ENCODE peak calls at places on chromosomes 4 and X, in nine cellular contexts. T, R, F, K, Y, C, M, G and P are unnamed samples. For H3K9me3, H3K36me3 and H3K4me1, the result is how much of the 10 kb centered on the place peaks cover.

GRCh38 chr4:154004028-154004427 is 215.1 kb upstream of the SFRP2 start:
- DNase-seq in T (no peak), R (no peak), F (no peak), K (no peak), Y (no peak), C (no peak), M (no peak), G (no peak), P (no peak)

GRCh38 chr4:187929024-187929423 is 66.5 kb upstream of the ZFP42 start:
- DNase-seq in T (no peak), R (no peak), F (no peak), K (peak), Y (no peak), C (no peak), M (no peak), G (no peak), P (no peak)

GRCh38 chrX:149846789-149847188 is 34.2 kb upstream of the MAGEA8 start:
- DNase-seq in T (no peak), R (no peak), F (no peak), K (no peak), Y (no peak), C (no peak), M (no peak), G (no peak), P (no peak)

GRCh38 chr4:23888421-23889319 is 1.2 kb downstream of the PPARGC1A start:
- DNase-seq in T (no peak), R (no peak), F (peak), K (peak), Y (no peak), C (no peak), M (no peak), G (peak), P (no peak)

GRCh38 chrX:109862386-109862910 is 129.4 kb upstream of the ACSL4 start:
- DNase-seq in T (no peak), R (no peak), F (no peak), K (no peak), Y (peak), C (no peak), M (no peak), G (peak), P (no peak)

GRCh38 chr4:9996319-9997110 is 24.8 kb downstream of the SLC2A9 start:
- DNase-seq in T (no peak), R (no peak), F (peak), K (no peak), Y (no peak), C (no peak), M (no peak), G (no peak), P (no peak)

GRCh38 chr4:104064650-104065577 is 345.1 kb upstream of the TACR3 start:
- DNase-seq in T (no peak), R (no peak), F (no peak), K (peak), Y (peak), C (no peak), M (no peak), G (peak), P (no peak)

GRCh38 chr4:146132445-146132844 is 43.1 kb upstream of the LSM6 start:
- DNase-seq in T (no peak), R (no peak), F (no peak), K (no peak), Y (no peak), C (no peak), M (no peak), G (peak), P (no peak)

GRCh38 chr4:6179362-6179761 is 21.0 kb downstream of the JAKMIP1 start:
- DNase-seq in T (peak), R (no peak), F (no peak), K (no peak), Y (no peak), C (no peak), M (no peak), G (no peak), P (no peak)

GRCh38 chr4:184983660-184984356 is 34.5 kb upstream of the HELT start:
- DNase-seq in T (peak), R (peak), F (no peak), K (peak), Y (peak), C (peak), M (peak), G (peak), P (no peak)

GRCh38 chrX:48919947-48920712 is 1.3 kb upstream of the PIM2 start:
- DNase-seq in T (no peak), R (no peak), F (no peak), K (no peak), Y (no peak), C (peak), M (no peak), G (no peak), P (no peak)

GRCh38 chr4:82644731-82645126 is 82.9 kb upstream of the TMEM150C start:
- DNase-seq in T (no peak), R (no peak), F (no peak), K (no peak), Y (no peak), C (no peak), M (no peak), G (no peak), P (no peak)

GRCh38 chrX:94942603-94943002 is 1268.6 kb downstream of the FAM133A start:
- DNase-seq in T (no peak), R (no peak), F (no peak), K (peak), Y (no peak), C (no peak), M (no peak), G (no peak), P (no peak)

GRCh38 chr4:7421356-7422097 is 13.2 kb downstream of the PSAPL1 start:
- DNase-seq in T (no peak), R (peak), F (peak), K (no peak), Y (no peak), C (no peak), M (no peak), G (no peak), P (no peak)

GRCh38 chrX:96685205-96686099 is 810 bp downstream of the DIAPH2 start:
- DNase-seq in T (peak), R (no peak), F (peak), K (peak), Y (peak), C (peak), M (peak), G (peak), P (no peak)

GRCh38 chr4:40232610-40233009 is 35.8 kb downstream of the RHOH start:
- DNase-seq in T (no peak), R (no peak), F (no peak), K (no peak), Y (no peak), C (no peak), M (no peak), G (no peak), P (no peak)

GRCh38 chr4:186137193-186137792 is 32.8 kb downstream of the FAM149A start:
- DNase-seq in T (no peak), R (no peak), F (no peak), K (no peak), Y (no peak), C (no peak), M (no peak), G (no peak), P (no peak)

GRCh38 chrX:30713061-30713525 is 59.9 kb downstream of the GK start:
- DNase-seq in T (peak), R (no peak), F (no peak), K (peak), Y (peak), C (peak), M (peak), G (peak), P (no peak)

GRCh38 chrX:21940356-21940829 is at the start of gene SMS:
- DNase-seq in T (peak), R (peak), F (peak), K (peak), Y (peak), C (peak), M (peak), G (peak), P (no peak)

GRCh38 chr4:25839687-25840086 is 23.1 kb downstream of the SEL1L3 start:
- DNase-seq in T (no peak), R (no peak), F (no peak), K (no peak), Y (no peak), C (no peak), M (no peak), G (no peak), P (no peak)

GRCh38 chrX:17535229-17535628 is 160.2 kb downstream of the NHS start:
- DNase-seq in T (peak), R (no peak), F (no peak), K (peak), Y (no peak), C (peak), M (peak), G (peak), P (no peak)

GRCh38 chr4:103019319-103020124 is at the start of gene SLC9B1:
- DNase-seq in T (peak), R (peak), F (peak), K (no peak), Y (peak), C (peak), M (peak), G (peak), P (peak)

GRCh38 chrX:97401586-97402101 is 517.9 kb downstream of the RPA4 start:
- DNase-seq in T (no peak), R (no peak), F (no peak), K (no peak), Y (no peak), C (no peak), M (no peak), G (no peak), P (no peak)

GRCh38 chrX:9591496-9591895 is 126.6 kb downstream of the TBL1X start:
- DNase-seq in T (no peak), R (no peak), F (no peak), K (no peak), Y (no peak), C (no peak), M (no peak), G (no peak), P (no peak)

GRCh38 chrX:18929775-18930174 is 54.1 kb downstream of the PHKA2 start:
- DNase-seq in T (no peak), R (no peak), F (peak), K (no peak), Y (no peak), C (no peak), M (no peak), G (no peak), P (no peak)

GRCh38 chr4:151541438-151542071 is 132.6 kb downstream of the FHIP1A start:
- DNase-seq in T (no peak), R (no peak), F (no peak), K (peak), Y (peak), C (no peak), M (no peak), G (peak), P (no peak)

GRCh38 chr4:134365852-134366251 is 164.3 kb upstream of the PABPC4L start:
- DNase-seq in T (no peak), R (no peak), F (no peak), K (no peak), Y (no peak), C (no peak), M (no peak), G (no peak), P (no peak)

GRCh38 chr4:158384407-158384806 is 137.3 kb upstream of the RXFP1 start:
- DNase-seq in T (no peak), R (no peak), F (no peak), K (no peak), Y (no peak), C (no peak), M (no peak), G (no peak), P (no peak)

GRCh38 chrX:119237526-119238035 is 1.5 kb downstream of the PGRMC1 start:
- DNase-seq in T (no peak), R (no peak), F (no peak), K (peak), Y (no peak), C (no peak), M (no peak), G (no peak), P (no peak)

GRCh38 chrX:136028383-136028984 is 43.2 kb downstream of the SLC9A6 start:
- DNase-seq in T (no peak), R (no peak), F (no peak), K (peak), Y (peak), C (peak), M (no peak), G (peak), P (no peak)

GRCh38 chrX:18368402-18368801 is 13.9 kb upstream of the SCML2 start:
- DNase-seq in T (no peak), R (no peak), F (no peak), K (no peak), Y (no peak), C (no peak), M (no peak), G (no peak), P (no peak)

GRCh38 chr4:37976513-37976912 is 16.3 kb downstream of the PTTG2 start:
- DNase-seq in T (no peak), R (no peak), F (no peak), K (no peak), Y (no peak), C (no peak), M (no peak), G (peak), P (no peak)

GRCh38 chrX:41785685-41786084 is 61.7 kb downstream of the GPR82 start:
- DNase-seq in T (no peak), R (no peak), F (no peak), K (no peak), Y (no peak), C (no peak), M (no peak), G (peak), P (no peak)

GRCh38 chr4:89486042-89486441 is 178.4 kb upstream of the GPRIN3 start:
- DNase-seq in T (no peak), R (no peak), F (no peak), K (no peak), Y (no peak), C (no peak), M (no peak), G (peak), P (no peak)

GRCh38 chr4:94892051-94892450 is 134.3 kb downstream of the BMPR1B start:
- DNase-seq in T (no peak), R (no peak), F (no peak), K (no peak), Y (no peak), C (no peak), M (no peak), G (no peak), P (no peak)

GRCh38 chrX:11427082-11428033 is 134.1 kb downstream of the AMELX start:
- DNase-seq in T (no peak), R (peak), F (peak), K (peak), Y (peak), C (peak), M (no peak), G (no peak), P (no peak)

GRCh38 chrX:118189628-118190027 is 73.0 kb upstream of the KLHL13 start:
- DNase-seq in T (no peak), R (no peak), F (no peak), K (no peak), Y (no peak), C (no peak), M (no peak), G (no peak), P (no peak)

GRCh38 chr4:67660418-67660817 is 40.5 kb downstream of the UBA6 start:
- DNase-seq in T (no peak), R (no peak), F (no peak), K (no peak), Y (no peak), C (no peak), M (no peak), G (no peak), P (no peak)
- H3K9me3 ChIP-seq in T (under half), R (under half), F (under half), K (under half), Y (under half), C (under half), M (under half), G (under half), P (under half)

GRCh38 chr4:1285790-1286553 is 3.7 kb upstream of the MAEA start:
- DNase-seq in T (peak), R (no peak), F (no peak), K (peak), Y (no peak), C (no peak), M (no peak), G (no peak), P (no peak)
- H3K36me3 ChIP-seq in T (under half), R (under half), F (under half), K (under half), Y (under half), C (under half), M (under half), G (under half), P (under half)

DNA sequence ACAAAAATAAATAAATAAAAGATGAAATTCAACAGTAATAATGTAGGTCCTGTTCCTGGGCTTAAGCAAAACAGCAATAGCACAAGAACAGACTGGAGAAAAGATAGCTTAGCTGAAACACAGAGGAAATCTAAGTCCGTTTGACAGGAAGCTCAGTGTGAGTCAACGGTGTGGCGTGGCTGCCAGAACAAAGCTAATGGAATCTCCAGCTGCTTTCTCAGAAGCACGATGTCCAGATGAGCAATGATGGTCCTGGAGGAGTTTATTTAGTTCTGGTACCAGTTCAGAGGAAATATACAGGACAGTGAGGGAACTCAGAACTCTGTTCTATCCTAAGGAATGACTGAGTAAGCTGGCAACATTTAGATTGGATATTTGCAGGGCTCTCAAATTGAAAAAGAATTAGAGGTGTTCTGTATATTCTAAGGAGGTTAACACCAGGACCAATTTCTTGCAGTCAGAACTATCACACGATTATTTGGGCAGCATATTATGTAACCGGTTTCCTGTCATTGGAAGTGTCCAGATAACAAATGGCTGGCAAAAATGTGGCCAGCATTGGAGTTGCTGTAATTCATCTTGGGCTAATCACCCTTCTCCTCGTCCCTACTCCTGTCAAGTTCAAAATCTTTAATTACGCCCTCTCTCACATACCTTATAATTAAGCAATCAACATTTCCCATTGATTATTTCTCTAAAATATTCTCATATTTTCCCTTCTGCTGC is 12.7 kb downstream of the GAB3 start:
- DNase-seq in T (peak), R (peak), F (peak), K (no peak), Y (no peak), C (no peak), M (no peak), G (peak), P (no peak)
- H3K4me1 ChIP-seq in T (half or more), R (under half), F (under half), K (under half), Y (under half), C (under half), M (under half), G (under half), P (half or more)

DNA sequence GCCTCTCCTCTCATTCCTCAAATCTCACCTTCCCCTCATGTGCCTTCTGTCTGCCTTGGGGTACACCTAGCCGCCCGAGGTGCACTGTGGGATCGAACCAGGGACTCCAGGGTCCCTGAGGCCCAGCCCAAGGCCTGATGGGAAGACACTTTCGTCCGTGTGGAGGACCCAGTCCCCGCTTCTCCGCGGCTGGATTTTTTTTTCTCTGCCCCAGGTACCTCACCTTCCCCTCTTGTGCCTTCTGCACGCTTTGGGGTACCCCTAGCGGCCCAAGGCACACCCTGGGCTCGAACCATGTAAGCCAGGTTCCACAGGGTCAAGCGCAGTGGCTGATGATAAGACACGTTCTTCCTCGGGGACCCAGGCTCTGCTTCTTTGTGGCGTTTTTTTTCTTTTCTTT is 530.7 kb downstream of the CWH43 start:
- DNase-seq in T (no peak), R (peak), F (peak), K (peak), Y (no peak), C (no peak), M (no peak), G (no peak), P (no peak)
- H3K9me3 ChIP-seq in T (under half), R (half or more), F (under half), K (under half), Y (under half), C (under half), M (under half), G (under half), P (under half)

GRCh38 chr4:143531773-143532491 is 18.4 kb downstream of the SMARCA5 start:
- DNase-seq in T (no peak), R (no peak), F (no peak), K (no peak), Y (no peak), C (no peak), M (no peak), G (no peak), P (no peak)

DNA sequence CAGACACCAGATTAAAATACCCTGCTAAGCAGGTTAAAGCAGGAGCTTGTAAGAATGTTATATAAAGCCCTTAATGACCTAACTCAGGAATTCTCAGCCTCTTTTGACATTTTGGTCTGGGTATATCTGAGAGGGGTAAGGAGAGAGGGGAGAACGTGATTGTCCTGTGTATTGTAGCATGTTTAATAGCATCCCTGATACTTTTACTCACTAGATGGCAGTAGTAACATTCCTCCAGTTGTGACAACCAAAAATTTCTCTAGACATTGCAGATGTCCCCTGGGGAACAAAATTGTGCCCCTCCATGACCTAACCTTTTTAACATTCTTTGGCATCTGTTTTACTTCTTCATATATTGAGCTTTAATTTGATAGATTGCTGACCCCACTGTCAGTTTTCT is 17.9 kb downstream of the SMARCA5 start:
- DNase-seq in T (no peak), R (no peak), F (no peak), K (peak), Y (no peak), C (no peak), M (no peak), G (no peak), P (no peak)
- H3K36me3 ChIP-seq in T (under half), R (under half), F (under half), K (half or more), Y (under half), C (under half), M (half or more), G (under half), P (half or more)

GRCh38 chrX:103839404-103839803 is 7.3 kb upstream of the RAB9B start:
- DNase-seq in T (no peak), R (no peak), F (no peak), K (no peak), Y (no peak), C (no peak), M (no peak), G (peak), P (no peak)

GRCh38 chrX:103847174-103847870 is 15.3 kb upstream of the RAB9B start:
- DNase-seq in T (no peak), R (no peak), F (no peak), K (no peak), Y (no peak), C (no peak), M (no peak), G (peak), P (no peak)

GRCh38 chrX:103849558-103849957 is 17.5 kb upstream of the RAB9B start:
- DNase-seq in T (no peak), R (no peak), F (no peak), K (no peak), Y (no peak), C (no peak), M (no peak), G (no peak), P (no peak)

GRCh38 chrX:103846395-103846794 is 14.3 kb upstream of the RAB9B start:
- DNase-seq in T (no peak), R (no peak), F (no peak), K (no peak), Y (no peak), C (no peak), M (no peak), G (peak), P (no peak)

GRCh38 chrX:103845165-103845653 is 13.2 kb upstream of the RAB9B start:
- DNase-seq in T (peak), R (no peak), F (peak), K (peak), Y (peak), C (peak), M (peak), G (peak), P (no peak)
- H3K4me1 ChIP-seq in T (under half), R (under half), F (under half), K (under half), Y (under half), C (under half), M (under half), G (under half), P (under half)

GRCh38 chrX:334331-334891 is 15.8 kb upstream of the GTPBP6 start:
- DNase-seq in T (no peak), R (peak), F (peak), K (no peak), Y (no peak), C (no peak), M (no peak), G (no peak), P (no peak)
- H3K9me3 ChIP-seq in T (under half), R (under half), F (under half), K (under half), Y (under half), C (under half), M (under half), G (under half), P (under half)